ENCODE peak calls at places on chromosome 11, in four cellular contexts. D is AG09309, W is left ventricle myocardium inferior, B is breast epithelium. I is an unnamed sample.

GRCh38 chr11:71992331-71992730 is 6.4 kb upstream of the IL18BP start:
- DNase-seq in D (no peak), W (no peak), B (no peak), I (no peak)

GRCh38 chr11:116733386-116733755 is 39.4 kb downstream of the BUD13 start:
- DNase-seq in D (no peak), W (no peak), B (no peak), I (no peak)

GRCh38 chr11:90847268-90847886 is 624.5 kb upstream of the CHORDC1 start:
- DNase-seq in D (no peak), W (no peak), B (no peak), I (no peak)

GRCh38 chr11:113087716-113088115 is 126.5 kb downstream of the NCAM1 start:
- DNase-seq in D (no peak), W (no peak), B (no peak), I (no peak)

GRCh38 chr11:95725169-95725568 is 64.4 kb downstream of the FAM76B start:
- DNase-seq in D (no peak), W (no peak), B (no peak), I (no peak)

GRCh38 chr11:46290598-46291309 is 13.3 kb downstream of the CREB3L1 start:
- DNase-seq in D (peak), W (peak), B (peak), I (peak)

GRCh38 chr11:26550022-26550421 is 22.0 kb downstream of the MUC15 start:
- DNase-seq in D (no peak), W (no peak), B (no peak), I (no peak)

GRCh38 chr11:61832758-61833157 is 4.7 kb downstream of the FADS2 start:
- DNase-seq in D (no peak), W (peak), B (no peak), I (no peak)

GRCh38 chr11:120413480-120413879 is 77.3 kb downstream of the ARHGEF12 start:
- DNase-seq in D (peak), W (no peak), B (no peak), I (no peak)

GRCh38 chr11:69040581-69041260 is 8.0 kb upstream of the TPCN2 start:
- DNase-seq in D (peak), W (no peak), B (no peak), I (no peak)

GRCh38 chr11:7869467-7869866 is 61.6 kb downstream of the OR10A6 start:
- DNase-seq in D (no peak), W (no peak), B (no peak), I (no peak)

GRCh38 chr11:125062931-125063428 is at the start of gene SLC37A2:
- DNase-seq in D (no peak), W (peak), B (no peak), I (no peak)

GRCh38 chr11:118343248-118343647 is 743 bp upstream of the CD3D start:
- DNase-seq in D (no peak), W (no peak), B (no peak), I (no peak)

GRCh38 chr11:61293869-61294716 is 1.0 kb downstream of the VWCE start:
- DNase-seq in D (no peak), W (peak), B (no peak), I (peak)

GRCh38 chr11:7605544-7605943 is 67.8 kb downstream of the CYB5R2 start:
- DNase-seq in D (no peak), W (no peak), B (no peak), I (no peak)

GRCh38 chr11:86940122-86940777 is 14.9 kb downstream of the FZD4 start:
- DNase-seq in D (no peak), W (peak), B (no peak), I (no peak)

GRCh38 chr11:60970369-60970774 is 1.1 kb upstream of the CD6 start:
- DNase-seq in D (no peak), W (peak), B (no peak), I (no peak)

GRCh38 chr11:44860346-44860745 is 90.3 kb downstream of the TP53I11 start:
- DNase-seq in D (no peak), W (no peak), B (no peak), I (no peak)

GRCh38 chr11:77088236-77089003 is 14.2 kb upstream of the OMP start:
- DNase-seq in D (no peak), W (peak), B (no peak), I (no peak)

GRCh38 chr11:105786766-105787165 is 176.9 kb downstream of the GRIA4 start:
- DNase-seq in D (no peak), W (no peak), B (no peak), I (no peak)

GRCh38 chr11:124194696-124195418 is 11.7 kb downstream of the OR10D3 start:
- DNase-seq in D (peak), W (no peak), B (no peak), I (no peak)

GRCh38 chr11:47907499-47907898 is 59.3 kb upstream of the NUP160 start:
- DNase-seq in D (peak), W (no peak), B (no peak), I (no peak)

GRCh38 chr11:118785362-118785761 is 5.6 kb downstream of the DDX6 start:
- DNase-seq in D (no peak), W (no peak), B (no peak), I (no peak)

GRCh38 chr11:113859665-113860064 is 15.7 kb downstream of the USP28 start:
- DNase-seq in D (no peak), W (no peak), B (no peak), I (no peak)

GRCh38 chr11:128172046-128172878 is 415.1 kb downstream of the ETS1 start:
- DNase-seq in D (peak), W (peak), B (peak), I (peak)

GRCh38 chr11:86774422-86774821 is 25.9 kb upstream of the PRSS23 start:
- DNase-seq in D (no peak), W (no peak), B (no peak), I (no peak)

GRCh38 chr11:93648168-93648567 is 13.3 kb upstream of the CEP295 start:
- DNase-seq in D (no peak), W (no peak), B (no peak), I (no peak)

GRCh38 chr11:120515186-120515723 is 3.7 kb downstream of the GRIK4 start:
- DNase-seq in D (no peak), W (no peak), B (peak), I (no peak)

GRCh38 chr11:118746988-118747585 is 43.9 kb downstream of the DDX6 start:
- DNase-seq in D (no peak), W (no peak), B (no peak), I (no peak)

GRCh38 chr11:94417386-94417987 is 16.3 kb upstream of the GPR83 start:
- DNase-seq in D (peak), W (no peak), B (no peak), I (no peak)

GRCh38 chr11:125079878-125080530 is 16.9 kb downstream of the SLC37A2 start:
- DNase-seq in D (no peak), W (no peak), B (no peak), I (no peak)

GRCh38 chr11:61111786-61112517 is 9.7 kb downstream of the CD5 start:
- DNase-seq in D (no peak), W (no peak), B (no peak), I (no peak)

GRCh38 chr11:69864930-69865661 is 45.9 kb upstream of the FGF3 start:
- DNase-seq in D (no peak), W (no peak), B (no peak), I (no peak)

GRCh38 chr11:132028380-132029240 is 658.2 kb downstream of the NTM start:
- DNase-seq in D (no peak), W (peak), B (no peak), I (peak)
- TF ChIP-seq CTCF in D (peak), W (peak), B (no peak), I (peak)

GRCh38 chr11:15075162-15075526 is 1.8 kb downstream of the CALCB start:
- DNase-seq in D (no peak), W (no peak), B (no peak), I (no peak)
- TF ChIP-seq CTCF in D (no peak), W (peak), B (no peak), I (no peak)

DNA sequence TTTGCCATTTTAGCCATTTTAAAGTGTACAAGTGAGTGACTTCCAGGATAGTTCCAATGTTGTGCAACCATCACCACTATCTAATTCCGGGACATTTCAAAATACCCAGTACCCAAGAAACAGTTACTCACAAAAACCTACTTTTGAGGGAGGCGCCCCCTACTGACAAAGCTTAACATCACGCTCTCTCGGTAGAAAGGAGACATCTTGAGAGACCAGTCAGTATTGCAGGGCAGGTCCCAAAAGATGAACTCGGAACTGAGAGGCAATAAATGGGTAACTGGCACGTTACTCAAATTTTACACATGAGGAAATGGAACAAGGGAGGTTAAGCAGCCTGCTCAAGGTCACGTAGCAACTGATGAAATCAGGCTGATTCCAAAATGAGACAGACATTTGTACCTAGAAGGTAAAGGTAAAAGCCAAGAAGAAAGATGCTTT is 50.0 kb upstream of the POU2AF1 start:
- DNase-seq in D (no peak), W (peak), B (no peak), I (no peak)
- TF ChIP-seq CTCF in D (peak), W (peak), B (peak), I (peak)

GRCh38 chr11:65471410-65471762 is 27.5 kb upstream of the MALAT1 start:
- DNase-seq in D (no peak), W (peak), B (peak), I (no peak)
- TF ChIP-seq CTCF in D (peak), W (peak), B (peak), I (peak)

GRCh38 chr11:30960387-30960992 is 374.3 kb upstream of the MPPED2 start:
- DNase-seq in D (peak), W (no peak), B (no peak), I (no peak)
- TF ChIP-seq CTCF in D (peak), W (peak), B (no peak), I (peak)

DNA sequence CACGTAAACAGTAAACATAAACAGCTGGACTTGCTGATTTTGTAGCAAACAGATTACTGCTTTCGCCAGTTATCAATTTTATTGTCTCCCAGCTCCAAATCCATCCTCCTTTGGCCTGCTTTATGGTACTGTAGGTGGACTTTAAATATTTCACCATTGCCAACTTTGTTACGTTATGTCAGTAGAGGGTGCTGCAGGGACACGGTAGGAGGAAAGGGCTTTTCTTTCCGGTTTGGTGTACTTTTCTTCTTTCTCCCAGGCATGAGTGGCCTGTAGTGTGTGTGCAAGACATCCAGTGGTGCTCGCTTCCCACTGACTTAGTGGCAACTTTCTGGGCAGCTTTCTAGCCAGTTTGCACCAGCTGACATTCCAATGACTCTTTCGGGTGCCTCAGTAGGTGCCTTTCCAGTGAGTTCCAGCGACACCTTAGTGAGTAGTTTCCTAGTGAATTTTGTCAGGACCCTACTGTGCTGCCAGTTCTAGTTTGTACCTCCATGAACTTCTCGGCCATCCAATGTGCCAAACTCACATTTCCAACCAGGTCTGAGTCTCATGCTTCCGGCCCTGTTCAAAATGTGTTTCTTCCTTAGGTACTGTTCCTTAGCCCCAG is 267.6 kb upstream of the TENM4 start:
- DNase-seq in D (peak), W (no peak), B (no peak), I (no peak)
- TF ChIP-seq CTCF in D (peak), W (peak), B (no peak), I (no peak)

DNA sequence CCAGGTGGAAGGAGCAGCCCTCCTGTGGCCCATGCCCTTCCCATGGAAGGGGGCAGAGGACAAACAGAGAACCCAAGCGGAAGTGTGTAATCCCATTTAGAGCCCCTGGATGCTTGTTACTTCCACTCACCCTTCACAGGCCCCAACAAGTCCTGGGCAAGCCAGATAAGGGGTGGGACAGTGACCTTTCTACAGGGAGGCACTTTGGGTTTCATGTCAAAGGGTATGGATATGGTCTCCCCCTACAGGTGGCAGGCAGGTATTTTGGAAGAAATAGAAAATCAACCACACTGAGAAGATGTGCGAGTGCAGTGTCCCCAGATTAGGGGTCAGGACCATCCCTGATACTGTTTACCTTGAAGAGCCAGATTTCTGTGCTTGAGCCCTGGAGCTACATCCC is 11.4 kb downstream of the MPEG1 start:
- DNase-seq in D (no peak), W (no peak), B (no peak), I (no peak)
- TF ChIP-seq CTCF in D (no peak), W (peak), B (no peak), I (peak)

GRCh38 chr11:12376259-12376971 is 956 bp upstream of the PARVA start:
- DNase-seq in D (peak), W (peak), B (no peak), I (no peak)

GRCh38 chr11:12381875-12382274 is 4.5 kb downstream of the PARVA start:
- DNase-seq in D (no peak), W (no peak), B (no peak), I (no peak)

GRCh38 chr11:12377106-12377823 is at the start of gene PARVA:
- DNase-seq in D (peak), W (peak), B (peak), I (peak)

GRCh38 chr11:12380565-12381325 is 3.4 kb downstream of the PARVA start:
- DNase-seq in D (no peak), W (peak), B (no peak), I (no peak)

GRCh38 chr11:12377824-12378593 is 638 bp downstream of the PARVA start:
- DNase-seq in D (peak), W (peak), B (peak), I (peak)
- TF ChIP-seq CTCF in D (no peak), W (peak), B (no peak), I (no peak)